ENCODE peak calls at places on chromosomes 5 and 9, in four cellular contexts. One of them, this sample, is unnamed.

GRCh38 chr5:82549263-82549662 is 271.1 kb upstream of the RPS23 start:
- DNase-seq in A549: no peak
- DNase-seq in heart right ventricle: no peak
- DNase-seq in H1: no peak
- DNase-seq in this sample: no peak

GRCh38 chr9:128702949-128703615 is 779 bp downstream of the PKN3 start:
- DNase-seq in A549: peak; percentile 60
- DNase-seq in heart right ventricle: peak; percentile 30
- DNase-seq in H1: peak; percentile 81
- DNase-seq in this sample: no peak

GRCh38 chr9:13719410-13719809 is 439.9 kb upstream of the MPDZ start:
- DNase-seq in A549: no peak
- DNase-seq in heart right ventricle: no peak
- DNase-seq in H1: no peak
- DNase-seq in this sample: no peak

GRCh38 chr5:56211298-56211865 is 21.7 kb downstream of the ANKRD55 start:
- DNase-seq in A549: peak; percentile 52
- DNase-seq in heart right ventricle: peak; percentile 8
- DNase-seq in H1: no peak
- DNase-seq in this sample: peak; percentile 99

GRCh38 chr9:93651521-93651950 is 75.2 kb downstream of the PHF2 start:
- DNase-seq in A549: no peak
- DNase-seq in heart right ventricle: no peak
- DNase-seq in H1: no peak
- DNase-seq in this sample: no peak

GRCh38 chr9:101128623-101129022 is 100.1 kb downstream of the PLPPR1 start:
- DNase-seq in A549: no peak
- DNase-seq in heart right ventricle: no peak
- DNase-seq in H1: no peak
- DNase-seq in this sample: no peak

GRCh38 chr5:147397616-147398015 is 112.3 kb downstream of the DPYSL3 start:
- DNase-seq in A549: no peak
- DNase-seq in heart right ventricle: no peak
- DNase-seq in H1: no peak
- DNase-seq in this sample: no peak

GRCh38 chr5:57493034-57493433 is 10.4 kb upstream of the ACTBL2 start:
- DNase-seq in A549: no peak
- DNase-seq in heart right ventricle: no peak
- DNase-seq in H1: no peak
- DNase-seq in this sample: no peak

GRCh38 chr9:93187047-93187446 is 3.1 kb downstream of the WNK2 start:
- DNase-seq in A549: no peak
- DNase-seq in heart right ventricle: peak; percentile 75
- DNase-seq in H1: no peak
- DNase-seq in this sample: no peak

GRCh38 chr9:126638571-126639132 is 24.9 kb downstream of the LMX1B start:
- DNase-seq in A549: no peak
- DNase-seq in heart right ventricle: no peak
- DNase-seq in H1: peak; percentile 67
- DNase-seq in this sample: no peak

GRCh38 chr5:140041492-140042421 is 1.3 kb downstream of the NRG2 start:
- DNase-seq in A549: peak; percentile 47
- DNase-seq in heart right ventricle: peak; percentile 54
- DNase-seq in H1: peak; percentile 66
- DNase-seq in this sample: no peak

GRCh38 chr5:10842823-10843222 is 81.8 kb upstream of the DAP start:
- DNase-seq in A549: no peak
- DNase-seq in heart right ventricle: no peak
- DNase-seq in H1: no peak
- DNase-seq in this sample: no peak

GRCh38 chr5:159911349-159911748 is 4.9 kb upstream of the ADRA1B start:
- DNase-seq in A549: peak; percentile 58
- DNase-seq in heart right ventricle: no peak
- DNase-seq in H1: no peak
- DNase-seq in this sample: no peak

GRCh38 chr5:2277886-2278285 is 395.2 kb upstream of the IRX4 start:
- DNase-seq in A549: no peak
- DNase-seq in heart right ventricle: no peak
- DNase-seq in H1: no peak
- DNase-seq in this sample: no peak

GRCh38 chr5:158514353-158514960 is 585.3 kb downstream of the EBF1 start:
- DNase-seq in A549: no peak
- DNase-seq in heart right ventricle: no peak
- DNase-seq in H1: no peak
- DNase-seq in this sample: no peak

GRCh38 chr9:20854444-20854843 is 170.4 kb downstream of the FOCAD start:
- DNase-seq in A549: no peak
- DNase-seq in heart right ventricle: no peak
- DNase-seq in H1: no peak
- DNase-seq in this sample: no peak

GRCh38 chr9:128192601-128193371 is 1.4 kb upstream of the CIZ1 start:
- DNase-seq in A549: peak; percentile 88
- DNase-seq in heart right ventricle: peak; percentile 75
- DNase-seq in H1: no peak
- DNase-seq in this sample: no peak

GRCh38 chr5:45542421-45542820 is 153.8 kb downstream of the HCN1 start:
- DNase-seq in A549: no peak
- DNase-seq in heart right ventricle: peak; percentile 11
- DNase-seq in H1: no peak
- DNase-seq in this sample: no peak

GRCh38 chr5:14683906-14684455 is 19.5 kb downstream of the OTULIN start:
- DNase-seq in A549: no peak
- DNase-seq in heart right ventricle: no peak
- DNase-seq in H1: no peak
- DNase-seq in this sample: no peak

GRCh38 chr5:116559239-116559638 is 15.4 kb downstream of the SEMA6A start:
- DNase-seq in A549: no peak
- DNase-seq in heart right ventricle: no peak
- DNase-seq in H1: peak; percentile 67
- DNase-seq in this sample: no peak
- H3K4me1 ChIP-seq in A549: no peaks in the 10 kb centered on the region
- H3K4me1 ChIP-seq in heart right ventricle: no peaks in the 10 kb centered on the region
- H3K4me1 ChIP-seq in H1: peaks cover 29% of the 10 kb centered on the region
- H3K4me1 ChIP-seq in this sample: peaks cover 22% of the 10 kb centered on the region

GRCh38 chr9:99031319-99031718 is 73.6 kb upstream of the TGFBR1 start:
- DNase-seq in A549: no peak
- DNase-seq in heart right ventricle: no peak
- DNase-seq in H1: no peak
- DNase-seq in this sample: no peak
- H3K4me1 ChIP-seq in A549: no peaks in the 10 kb centered on the region
- H3K4me1 ChIP-seq in heart right ventricle: no peaks in the 10 kb centered on the region
- H3K4me1 ChIP-seq in H1: no peaks in the 10 kb centered on the region
- H3K4me1 ChIP-seq in this sample: no peaks in the 10 kb centered on the region

GRCh38 chr5:157371655-157372471 is 88.2 kb upstream of the NIPAL4 start:
- DNase-seq in A549: no peak
- DNase-seq in heart right ventricle: no peak
- DNase-seq in H1: no peak
- DNase-seq in this sample: no peak
- H3K4me1 ChIP-seq in A549: peaks cover 27% of the 10 kb centered on the region
- H3K4me1 ChIP-seq in heart right ventricle: no peaks in the 10 kb centered on the region
- H3K4me1 ChIP-seq in H1: peaks cover 4% of the 10 kb centered on the region
- H3K4me1 ChIP-seq in this sample: no peaks in the 10 kb centered on the region

GRCh38 chr5:59767753-59768159 is 125.8 kb downstream of the PDE4D start:
- DNase-seq in A549: no peak
- DNase-seq in heart right ventricle: no peak
- DNase-seq in H1: no peak
- DNase-seq in this sample: no peak
- H3K4me1 ChIP-seq in A549: peaks cover 56% of the 10 kb centered on the region
- H3K4me1 ChIP-seq in heart right ventricle: peaks cover 13% of the 10 kb centered on the region
- H3K4me1 ChIP-seq in H1: peaks cover 4% of the 10 kb centered on the region
- H3K4me1 ChIP-seq in this sample: peaks cover 35% of the 10 kb centered on the region

GRCh38 chr5:34700078-34700452 is 43.9 kb downstream of the RAI14 start:
- DNase-seq in A549: no peak
- DNase-seq in heart right ventricle: no peak
- DNase-seq in H1: no peak
- DNase-seq in this sample: no peak
- H3K4me1 ChIP-seq in A549: peaks cover 65% of the 10 kb centered on the region
- H3K4me1 ChIP-seq in heart right ventricle: no peaks in the 10 kb centered on the region
- H3K4me1 ChIP-seq in H1: peaks cover 36% of the 10 kb centered on the region
- H3K4me1 ChIP-seq in this sample: peaks cover 6% of the 10 kb centered on the region

DNA sequence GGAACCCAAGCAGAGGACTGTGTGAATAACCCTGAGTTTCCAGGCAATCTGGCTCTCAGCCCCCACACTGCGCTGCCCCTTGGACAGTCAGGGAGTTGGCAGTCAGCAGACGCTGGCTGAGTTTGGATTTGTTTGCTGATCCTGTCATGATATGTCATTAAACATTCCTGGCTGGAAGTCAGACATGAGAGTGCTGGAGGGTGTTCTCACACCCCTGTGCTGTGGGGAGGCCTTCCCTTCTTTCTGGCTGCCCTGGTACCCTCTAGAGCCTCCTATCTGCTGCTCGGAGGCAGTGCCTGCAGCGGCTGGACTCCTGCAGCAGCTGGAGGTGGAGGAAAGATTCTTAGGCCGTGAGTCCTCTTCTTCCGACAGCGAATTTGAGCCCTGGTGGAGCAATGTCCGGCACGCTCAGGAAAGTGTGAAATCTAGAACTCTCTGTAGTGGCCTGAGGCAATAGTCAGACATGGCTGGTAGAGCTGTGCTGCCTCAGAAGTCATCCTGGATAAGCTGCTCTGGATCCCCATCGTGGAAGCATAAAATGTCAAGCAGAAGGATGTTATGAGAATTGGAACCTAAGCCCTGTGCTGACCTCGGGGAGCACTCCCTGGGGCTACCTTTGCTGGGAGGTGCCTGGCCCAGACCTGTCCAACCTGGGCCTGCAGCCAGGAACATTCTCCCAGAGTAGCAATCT is 72.0 kb downstream of the PDE8B start:
- DNase-seq in A549: no peak
- DNase-seq in heart right ventricle: no peak
- DNase-seq in H1: no peak
- DNase-seq in this sample: no peak
- H3K4me1 ChIP-seq in A549: peaks cover 12% of the 10 kb centered on the region
- H3K4me1 ChIP-seq in heart right ventricle: no peaks in the 10 kb centered on the region
- H3K4me1 ChIP-seq in H1: no peaks in the 10 kb centered on the region
- H3K4me1 ChIP-seq in this sample: no peaks in the 10 kb centered on the region

DNA sequence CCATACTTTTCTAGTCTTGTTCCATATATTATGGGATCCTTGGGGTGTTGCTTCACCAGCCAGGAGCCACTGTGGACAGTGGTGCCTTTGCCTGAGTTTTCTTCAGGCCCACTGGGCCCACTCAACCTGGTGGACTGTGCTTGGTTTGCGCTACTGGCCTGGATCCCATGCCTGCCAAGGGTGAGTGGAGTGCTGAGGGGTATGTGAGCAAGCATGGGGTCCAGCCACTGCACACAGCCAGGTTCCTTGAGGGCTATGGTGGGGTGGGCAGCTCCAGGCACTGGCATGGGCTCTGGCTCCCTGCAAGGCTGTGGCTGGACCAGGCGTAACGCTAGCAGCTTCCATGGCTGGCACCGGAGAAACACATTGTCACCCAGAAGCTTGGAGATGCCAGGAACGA is 13.2 kb upstream of the PRR16 start:
- DNase-seq in A549: no peak
- DNase-seq in heart right ventricle: no peak
- DNase-seq in H1: no peak
- DNase-seq in this sample: no peak
- H3K4me1 ChIP-seq in A549: no peaks in the 10 kb centered on the region
- H3K4me1 ChIP-seq in heart right ventricle: no peaks in the 10 kb centered on the region
- H3K4me1 ChIP-seq in H1: peaks cover 2% of the 10 kb centered on the region
- H3K4me1 ChIP-seq in this sample: no peaks in the 10 kb centered on the region

DNA sequence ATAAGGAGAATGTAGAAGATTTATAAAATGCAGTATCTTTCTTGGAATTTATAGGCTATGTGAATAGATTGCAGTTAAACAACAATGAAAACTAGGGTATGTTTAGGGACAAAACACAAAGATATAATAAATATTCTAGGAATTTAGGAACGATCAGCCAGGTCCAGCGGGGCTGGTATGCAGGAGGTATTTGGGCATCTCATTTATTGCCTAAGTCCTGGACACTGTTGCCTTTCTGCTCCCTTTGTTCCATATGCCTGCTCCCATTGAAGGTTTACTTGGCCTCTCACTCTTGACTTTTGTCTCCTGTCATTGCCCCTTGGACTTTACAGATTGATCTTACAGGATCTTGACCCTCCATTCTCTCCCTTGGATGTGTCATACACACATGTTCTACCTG is 55.9 kb downstream of the SNX24 start:
- DNase-seq in A549: no peak
- DNase-seq in heart right ventricle: no peak
- DNase-seq in H1: no peak
- DNase-seq in this sample: peak; percentile 13
- H3K4me1 ChIP-seq in A549: peaks cover 5% of the 10 kb centered on the region
- H3K4me1 ChIP-seq in heart right ventricle: no peaks in the 10 kb centered on the region
- H3K4me1 ChIP-seq in H1: no peaks in the 10 kb centered on the region
- H3K4me1 ChIP-seq in this sample: no peaks in the 10 kb centered on the region

This sample was measured in HepG2.